ENCODE peak calls at places on chromosomes 7 and 10, in ten cellular contexts. Y is AG10803, Q is hepatocyte, V is LNCaP clone FGC, K is OCI-LY7, M is colonic mucosa, J is RWPE1, U is GM12864, X is fibroblast of lung, R is HCT116. P is an unnamed sample.

GRCh38 chr7:128922496-128923410 is 12.2 kb upstream of the KCP start:
- DNase-seq in Y (no peak), Q (no peak), V (no peak), K (no peak), M (no peak), J (no peak), U (no peak), X (no peak), R (no peak), P (no peak)

GRCh38 chr10:110533149-110533548 is 34.3 kb upstream of the SMC3 start:
- DNase-seq in Y (no peak), Q (no peak), V (no peak), K (peak), M (no peak), J (no peak), U (no peak), X (no peak), R (no peak), P (no peak)

GRCh38 chr10:70604106-70604505 is 1.6 kb upstream of the PRF1 start:
- DNase-seq in Y (no peak), Q (no peak), V (no peak), K (no peak), M (no peak), J (no peak), U (no peak), X (no peak), R (no peak), P (no peak)

GRCh38 chr10:111837089-111837488 is 346.5 kb downstream of the GPAM start:
- DNase-seq in Y (no peak), Q (no peak), V (no peak), K (no peak), M (no peak), J (no peak), U (no peak), X (no peak), R (no peak), P (no peak)

GRCh38 chr7:85237721-85238120 is 50.9 kb upstream of the SEMA3D start:
- DNase-seq in Y (peak), Q (no peak), V (no peak), K (no peak), M (no peak), J (no peak), U (no peak), X (peak), R (no peak), P (no peak)

GRCh38 chr7:102933763-102934162 is 21.0 kb downstream of the LRRC17 start:
- DNase-seq in Y (peak), Q (peak), V (no peak), K (no peak), M (peak), J (peak), U (no peak), X (peak), R (no peak), P (no peak)

GRCh38 chr10:75497997-75498797 is 66.8 kb downstream of the LRMDA start:
- DNase-seq in Y (peak), Q (peak), V (no peak), K (no peak), M (no peak), J (no peak), U (no peak), X (peak), R (peak), P (no peak)

GRCh38 chr7:114508096-114508495 is 93.5 kb downstream of the FOXP2 start:
- DNase-seq in Y (peak), Q (no peak), V (no peak), K (no peak), M (no peak), J (no peak), U (no peak), X (peak), R (no peak), P (no peak)

GRCh38 chr7:29146082-29146706 is at the start of gene CPVL:
- DNase-seq in Y (no peak), Q (peak), V (no peak), K (no peak), M (peak), J (peak), U (no peak), X (peak), R (peak), P (no peak)

GRCh38 chr7:28330384-28331070 is 81.8 kb upstream of the CREB5 start:
- DNase-seq in Y (no peak), Q (no peak), V (no peak), K (no peak), M (no peak), J (no peak), U (no peak), X (peak), R (no peak), P (no peak)

GRCh38 chr7:2404714-2405119 is 1.3 kb downstream of the CHST12 start:
- DNase-seq in Y (no peak), Q (no peak), V (no peak), K (peak), M (no peak), J (no peak), U (no peak), X (no peak), R (no peak), P (no peak)

GRCh38 chr7:2403014-2403717 is at the start of gene CHST12:
- DNase-seq in Y (peak), Q (peak), V (peak), K (peak), M (peak), J (peak), U (peak), X (peak), R (peak), P (peak)

GRCh38 chr7:2405201-2405600 is 1.8 kb downstream of the CHST12 start:
- DNase-seq in Y (no peak), Q (no peak), V (no peak), K (no peak), M (no peak), J (no peak), U (no peak), X (no peak), R (no peak), P (no peak)

GRCh38 chr7:2402687-2403013 is 761 bp upstream of the CHST12 start:
- DNase-seq in Y (no peak), Q (no peak), V (no peak), K (no peak), M (no peak), J (no peak), U (no peak), X (no peak), R (no peak), P (no peak)

DNA sequence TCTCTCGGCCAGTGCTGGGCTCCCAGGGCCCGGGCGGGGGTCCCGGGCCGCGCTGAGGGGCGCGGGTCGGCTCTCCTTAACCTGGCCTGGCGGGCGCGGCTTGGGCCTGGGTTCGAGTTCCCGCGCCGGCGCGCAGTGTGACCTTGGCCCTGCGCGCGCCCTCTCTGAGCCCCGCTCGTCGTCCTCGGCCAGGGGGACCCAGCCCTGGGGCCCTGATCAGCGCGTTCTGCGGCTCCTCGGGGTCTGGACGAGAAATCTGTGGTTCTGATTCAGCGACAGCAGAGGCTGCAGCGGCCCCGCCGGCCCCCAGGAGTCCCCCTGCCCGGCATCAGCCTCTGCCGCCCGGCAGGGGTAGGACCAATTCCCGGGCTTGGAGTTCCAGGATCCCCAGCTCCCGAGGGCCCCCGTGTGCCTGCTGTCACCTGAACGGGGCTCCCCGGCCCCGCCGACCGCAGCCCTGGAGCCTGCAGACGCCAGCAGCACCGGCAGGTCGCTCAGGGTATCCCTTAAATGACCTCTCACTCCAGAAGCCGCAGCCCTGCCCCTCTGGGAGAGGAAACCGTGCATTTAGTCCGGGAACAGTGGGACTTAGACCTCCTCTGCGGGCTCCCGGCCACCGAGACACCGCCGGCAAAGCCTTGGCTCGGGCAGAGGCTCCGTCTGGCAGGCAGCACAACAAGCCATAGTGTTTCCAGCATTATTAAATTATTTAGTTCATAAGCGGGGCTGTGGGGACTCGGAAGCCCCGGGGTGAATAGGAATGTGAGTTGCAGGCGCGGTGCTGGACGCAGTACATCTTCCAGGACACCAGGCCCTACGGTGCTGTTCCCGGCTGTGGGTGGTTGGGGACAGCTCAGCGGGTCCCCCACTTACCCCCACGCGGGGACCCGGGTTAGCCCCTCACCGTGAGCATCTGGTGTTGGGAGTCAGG is 572 bp downstream of the CHST12 start:
- DNase-seq in Y (peak), Q (peak), V (no peak), K (peak), M (peak), J (peak), U (no peak), X (peak), R (no peak), P (no peak)
- TF ChIP-seq CTCF in Y (peak), Q (no peak), V (no peak), K (no peak), M (no peak), J (no peak), U (no peak), X (no peak), R (no peak), P (no peak)

GRCh38 chr10:43202224-43202656 is 64.0 kb downstream of the CSGALNACT2 start:
- DNase-seq in Y (peak), Q (peak), V (no peak), K (peak), M (peak), J (no peak), U (no peak), X (no peak), R (peak), P (peak)
- TF ChIP-seq CTCF in Y (peak), Q (peak), V (no peak), K (peak), M (peak), J (peak), U (peak), X (peak), R (peak), P (peak)

GRCh38 chr7:150971242-150972048 is 6.7 kb downstream of the KCNH2 start:
- DNase-seq in Y (no peak), Q (no peak), V (no peak), K (peak), M (no peak), J (no peak), U (no peak), X (no peak), R (no peak), P (no peak)
- TF ChIP-seq CTCF in Y (no peak), Q (no peak), V (no peak), K (no peak), M (no peak), J (no peak), U (no peak), X (no peak), R (no peak), P (no peak)

GRCh38 chr7:41979834-41980307 is 257.1 kb downstream of the GLI3 start:
- DNase-seq in Y (peak), Q (peak), V (no peak), K (peak), M (no peak), J (peak), U (no peak), X (peak), R (peak), P (no peak)
- TF ChIP-seq CTCF in Y (peak), Q (peak), V (peak), K (peak), M (peak), J (peak), U (peak), X (peak), R (peak), P (peak)

GRCh38 chr7:816751-817671 is 15.3 kb upstream of the SUN1 start:
- DNase-seq in Y (no peak), Q (peak), V (no peak), K (peak), M (peak), J (peak), U (no peak), X (peak), R (no peak), P (peak)

GRCh38 chr7:815284-816216 is 16.7 kb upstream of the SUN1 start:
- DNase-seq in Y (no peak), Q (peak), V (no peak), K (peak), M (peak), J (peak), U (no peak), X (peak), R (no peak), P (peak)

GRCh38 chr7:816300-816750 is 16.0 kb upstream of the SUN1 start:
- DNase-seq in Y (peak), Q (peak), V (peak), K (peak), M (peak), J (peak), U (peak), X (peak), R (peak), P (peak)

GRCh38 chr7:820341-820740 is 11.9 kb upstream of the SUN1 start:
- DNase-seq in Y (no peak), Q (no peak), V (no peak), K (no peak), M (no peak), J (no peak), U (no peak), X (no peak), R (no peak), P (no peak)

DNA sequence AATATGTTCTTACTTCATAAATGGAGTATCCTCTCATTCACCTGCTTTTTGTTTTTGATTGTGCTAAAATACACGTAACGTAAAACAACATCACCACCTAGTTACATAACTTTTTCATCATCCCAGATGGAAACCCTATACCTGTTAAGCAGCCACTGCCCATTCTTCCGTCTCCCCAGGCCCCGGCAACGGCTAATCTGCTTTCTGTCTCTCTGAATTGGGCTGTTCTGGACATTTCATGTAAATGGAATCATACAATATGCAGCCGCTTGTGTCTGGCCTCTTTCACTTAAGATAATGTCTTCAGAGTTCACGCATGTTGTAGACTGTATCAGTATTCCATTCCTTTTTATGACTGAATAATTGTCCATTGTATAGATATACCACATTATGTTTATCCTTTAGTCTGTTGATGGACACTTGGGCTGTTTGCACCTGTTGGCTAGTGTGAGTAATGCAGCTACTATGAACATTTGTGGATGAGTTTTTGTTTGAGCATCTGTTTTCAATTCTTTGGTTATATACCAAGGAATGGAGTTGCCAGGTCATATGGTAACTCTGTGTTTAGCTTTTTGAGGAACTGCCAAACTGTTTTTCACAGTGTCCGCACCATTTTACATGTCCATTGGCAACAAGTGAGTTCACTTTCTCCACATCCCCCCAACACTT is 14.1 kb upstream of the SUN1 start:
- DNase-seq in Y (peak), Q (no peak), V (no peak), K (peak), M (no peak), J (no peak), U (peak), X (peak), R (peak), P (peak)
- TF ChIP-seq CTCF in Y (peak), Q (no peak), V (no peak), K (peak), M (peak), J (peak), U (peak), X (no peak), R (peak), P (peak)

DNA sequence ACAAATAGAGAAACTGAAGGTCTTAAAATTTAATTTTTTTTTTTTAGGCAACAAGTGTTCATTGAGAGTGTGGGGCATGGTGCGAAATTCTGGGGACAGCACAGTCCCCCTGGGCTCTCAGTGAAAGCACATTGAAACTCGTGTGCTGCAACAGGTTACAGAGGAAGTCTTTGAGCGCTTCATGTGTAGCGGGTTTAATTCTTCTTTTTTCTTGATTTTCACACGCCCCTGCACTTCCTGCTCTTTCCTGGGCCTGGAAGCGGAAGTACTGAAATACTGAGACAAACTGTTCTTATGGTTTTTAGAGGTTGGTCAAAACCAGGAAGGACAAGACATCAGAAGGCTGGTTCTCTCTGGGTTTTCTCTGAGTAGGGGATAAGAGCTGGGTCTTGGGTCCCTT is 203.5 kb downstream of the PTEN start:
- DNase-seq in Y (no peak), Q (no peak), V (no peak), K (peak), M (no peak), J (no peak), U (no peak), X (no peak), R (no peak), P (no peak)
- TF ChIP-seq CTCF in Y (no peak), Q (no peak), V (no peak), K (no peak), M (no peak), J (no peak), U (no peak), X (no peak), R (no peak), P (no peak)

GRCh38 chr7:38905026-38905759 is 3.8 kb downstream of the VPS41 start:
- DNase-seq in Y (no peak), Q (no peak), V (no peak), K (no peak), M (no peak), J (no peak), U (peak), X (peak), R (no peak), P (peak)

GRCh38 chr7:38903057-38903456 is 5.9 kb downstream of the VPS41 start:
- DNase-seq in Y (no peak), Q (no peak), V (no peak), K (no peak), M (no peak), J (no peak), U (no peak), X (no peak), R (no peak), P (no peak)

GRCh38 chr7:38907066-38907465 is 1.9 kb downstream of the VPS41 start:
- DNase-seq in Y (no peak), Q (no peak), V (no peak), K (no peak), M (no peak), J (no peak), U (no peak), X (no peak), R (no peak), P (no peak)

GRCh38 chr7:38909870-38910269 is 879 bp upstream of the VPS41 start:
- DNase-seq in Y (no peak), Q (no peak), V (no peak), K (no peak), M (no peak), J (no peak), U (no peak), X (no peak), R (no peak), P (no peak)

GRCh38 chr7:38908759-38909335 is at the start of gene VPS41:
- DNase-seq in Y (peak), Q (peak), V (peak), K (peak), M (peak), J (peak), U (peak), X (peak), R (peak), P (peak)
- TF ChIP-seq CTCF in Y (no peak), Q (no peak), V (no peak), K (no peak), M (no peak), J (no peak), U (no peak), X (no peak), R (no peak), P (no peak)

P was measured in GM13977.